ENCODE peak calls at places on chromosomes 13 and 19, in five cellular contexts. M, E, I, P and D are unnamed samples.
A peak's percentile ranks its signal among the peaks of the same experiment; 100 is the strongest.

GRCh38 chr19:572891-573825 is 762 bp downstream of the BSG start:
- DNase-seq in M (no peak), E (peak; percentile 69), I (no peak), P (no peak), D (no peak)

GRCh38 chr19:55146648-55147218 is 2.3 kb downstream of the TNNT1 start:
- DNase-seq in M (peak; percentile 25), E (peak; percentile 70), I (peak; percentile 61), P (no peak), D (no peak)

GRCh38 chr13:97422118-97423054 is 11.6 kb upstream of the RAP2A start:
- DNase-seq in M (no peak), E (no peak), I (no peak), P (no peak), D (no peak)

GRCh38 chr19:31676271-31677004 is 327.2 kb upstream of the TSHZ3 start:
- DNase-seq in M (no peak), E (peak; percentile 48), I (no peak), P (no peak), D (no peak)

GRCh38 chr19:47321582-47321981 is 10.4 kb upstream of the C5AR2 start:
- DNase-seq in M (no peak), E (no peak), I (no peak), P (no peak), D (no peak)

GRCh38 chr13:54799621-54800226 is 1771.1 kb downstream of the OLFM4 start:
- DNase-seq in M (no peak), E (no peak), I (no peak), P (no peak), D (no peak)

GRCh38 chr13:77720988-77721387 is 23.5 kb downstream of the SLAIN1 start:
- DNase-seq in M (no peak), E (no peak), I (no peak), P (no peak), D (no peak)

GRCh38 chr19:58439576-58440554 is at the start of gene ZNF132:
- DNase-seq in M (no peak), E (peak; percentile 96), I (no peak), P (peak; percentile 98), D (no peak)

GRCh38 chr19:35911173-35911572 is 3.1 kb upstream of the TYROBP start:
- DNase-seq in M (no peak), E (no peak), I (no peak), P (no peak), D (no peak)

GRCh38 chr13:110012102-110012739 is 225.8 kb upstream of the IRS2 start:
- DNase-seq in M (peak; percentile 3), E (no peak), I (peak; percentile 60), P (no peak), D (no peak)

GRCh38 chr19:21210037-21210621 is 68.3 kb downstream of the ZNF431 start:
- DNase-seq in M (peak; percentile 86), E (no peak), I (no peak), P (no peak), D (no peak)

GRCh38 chr13:79212064-79212619 is 193.9 kb downstream of the RBM26 start:
- DNase-seq in M (peak; percentile 69), E (no peak), I (no peak), P (no peak), D (no peak)

GRCh38 chr13:59111711-59112110 is 1052.0 kb downstream of the DIAPH3 start:
- DNase-seq in M (no peak), E (no peak), I (no peak), P (no peak), D (no peak)

GRCh38 chr19:48000846-48001245 is 6.4 kb downstream of the ELSPBP1 start:
- DNase-seq in M (no peak), E (no peak), I (no peak), P (no peak), D (no peak)

GRCh38 chr13:111267205-111267604 is 53.2 kb upstream of the TEX29 start:
- DNase-seq in M (no peak), E (no peak), I (no peak), P (no peak), D (no peak)

GRCh38 chr19:55467236-55468053 is 2.9 kb upstream of the C19orf85 start:
- DNase-seq in M (peak; percentile 69), E (peak; percentile 90), I (no peak), P (no peak), D (no peak)

GRCh38 chr19:5059191-5059579 is 90.3 kb downstream of the KDM4B start:
- DNase-seq in M (no peak), E (no peak), I (no peak), P (no peak), D (no peak)

GRCh38 chr13:114235697-114236096 is 1.0 kb downstream of the CDC16 start:
- DNase-seq in M (peak; percentile 5), E (no peak), I (no peak), P (no peak), D (no peak)

GRCh38 chr19:57290970-57291369 is 10.7 kb downstream of the ZNF460 start:
- DNase-seq in M (no peak), E (no peak), I (no peak), P (no peak), D (no peak)

GRCh38 chr13:103573446-103573845 is 507.2 kb upstream of the SLC10A2 start:
- DNase-seq in M (no peak), E (no peak), I (no peak), P (no peak), D (no peak)

GRCh38 chr13:100234524-100235136 is 145.7 kb downstream of the PCCA start:
- DNase-seq in M (peak; percentile 77), E (no peak), I (no peak), P (no peak), D (no peak)

GRCh38 chr19:1243768-1244692 is 2.5 kb downstream of the ATP5F1D start:
- DNase-seq in M (peak; percentile 81), E (peak; percentile 86), I (no peak), P (no peak), D (no peak)

GRCh38 chr13:39417131-39417530 is 185.9 kb downstream of the LHFPL6 start:
- DNase-seq in M (no peak), E (peak; percentile 18), I (no peak), P (no peak), D (no peak)

GRCh38 chr19:45917421-45918091 is 3.0 kb upstream of the NANOS2 start:
- DNase-seq in M (no peak), E (no peak), I (no peak), P (no peak), D (no peak)

GRCh38 chr13:77698211-77699058 is 948 bp downstream of the SLAIN1 start:
- DNase-seq in M (no peak), E (peak; percentile 72), I (no peak), P (no peak), D (no peak)

GRCh38 chr13:40479196-40479845 is 187.1 kb downstream of the FOXO1 start:
- DNase-seq in M (no peak), E (no peak), I (no peak), P (no peak), D (no peak)

GRCh38 chr13:50912851-50913250 is 3.3 kb downstream of the RNASEH2B start:
- DNase-seq in M (no peak), E (no peak), I (no peak), P (no peak), D (no peak)

GRCh38 chr13:73715114-73715909 is 418.9 kb downstream of the KLF12 start:
- DNase-seq in M (no peak), E (no peak), I (no peak), P (peak; percentile 31), D (no peak)

GRCh38 chr19:5915782-5916165 is 1.7 kb downstream of the CAPS start:
- DNase-seq in M (no peak), E (no peak), I (no peak), P (no peak), D (no peak)

GRCh38 chr13:32947886-32948285 is 68.3 kb upstream of the KL start:
- DNase-seq in M (no peak), E (peak; percentile 69), I (no peak), P (no peak), D (no peak)

DNA sequence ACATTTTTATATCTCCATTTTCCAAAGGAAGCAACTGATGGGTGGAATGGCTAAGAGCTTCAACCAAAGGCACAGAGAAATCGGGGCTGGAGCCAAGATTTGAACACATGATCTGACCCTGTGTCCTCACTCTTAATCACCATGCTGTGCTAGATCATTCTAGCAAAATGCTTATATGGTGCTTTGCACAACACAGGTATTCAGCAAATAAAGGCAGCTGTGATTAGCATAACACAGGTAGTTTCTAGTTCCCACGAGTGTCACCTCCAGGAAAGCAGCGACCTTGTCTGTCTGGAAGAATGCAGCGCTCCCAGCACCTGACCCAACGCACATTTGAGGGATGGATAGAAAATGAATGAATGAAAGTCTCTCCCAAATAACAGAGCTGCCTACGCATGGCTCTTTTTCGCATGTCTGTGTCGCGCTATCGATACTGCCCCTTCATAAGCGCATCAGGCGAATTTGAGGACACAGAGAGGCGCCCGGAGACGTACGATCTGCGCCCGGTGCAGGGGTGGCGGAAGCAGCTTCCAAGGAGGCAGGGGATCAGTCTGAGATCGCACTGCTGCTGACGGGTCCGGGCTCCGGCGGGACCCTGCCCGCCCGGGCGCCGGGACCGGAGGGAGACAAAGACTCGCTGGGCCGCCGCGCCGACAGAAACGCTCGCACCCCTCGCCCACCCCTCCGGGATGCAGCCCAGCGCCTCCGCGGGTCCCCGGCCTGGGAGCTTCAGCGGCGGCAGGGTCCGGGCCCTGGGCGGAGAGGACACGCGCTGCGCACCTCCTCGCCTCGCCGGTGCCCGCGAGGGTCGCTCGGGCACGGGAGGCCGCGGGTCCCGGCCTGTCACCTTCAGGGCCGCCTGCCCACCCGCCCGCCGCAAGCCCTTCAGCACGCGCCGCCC is 609 bp downstream of the EPS15L1 start:
- DNase-seq in M (no peak), E (no peak), I (no peak), P (no peak), D (no peak)
- H3K4me1 ChIP-seq in M (peaks cover 68% of the 10 kb centered on the region), E (peaks cover 8% of the 10 kb centered on the region), I (peaks cover 16% of the 10 kb centered on the region), P (peaks cover 8% of the 10 kb centered on the region), D (peaks cover 10% of the 10 kb centered on the region)

DNA sequence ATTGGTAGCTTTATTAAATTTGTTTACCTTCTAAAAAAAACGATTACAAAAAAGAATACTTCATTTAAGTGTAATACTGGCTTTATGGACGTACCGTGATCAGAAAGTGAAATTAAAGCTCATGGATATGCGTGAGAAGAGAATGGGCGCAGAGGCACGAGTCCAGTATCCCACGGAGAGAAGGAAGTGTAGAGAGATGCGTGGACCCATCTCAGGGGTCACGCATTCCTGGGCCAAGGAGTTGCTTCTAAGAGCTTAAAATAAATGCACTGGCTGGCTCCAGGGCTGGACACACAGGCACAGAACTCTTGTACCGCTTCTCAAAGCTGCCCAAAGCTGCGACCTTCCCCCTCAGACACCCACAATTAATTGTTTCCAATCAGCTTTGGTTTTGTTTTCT is 8.7 kb upstream of the SPC24 start:
- DNase-seq in M (no peak), E (no peak), I (no peak), P (no peak), D (no peak)
- TF ChIP-seq SIN3A in M (no peak), E (no peak), I (no peak), P (no peak), D (no peak)

GRCh38 chr19:11697284-11697855 is 41.4 kb downstream of the ZNF823 start:
- DNase-seq in M (no peak), E (no peak), I (no peak), P (no peak), D (no peak)

GRCh38 chr19:11699931-11700794 is 38.6 kb downstream of the ZNF823 start:
- DNase-seq in M (peak; percentile 33), E (peak; percentile 59), I (peak; percentile 38), P (no peak), D (peak; percentile 12)

GRCh38 chr19:11693505-11694499 is 44.9 kb downstream of the ZNF823 start:
- DNase-seq in M (peak; percentile 85), E (peak; percentile 64), I (peak; percentile 56), P (no peak), D (no peak)

GRCh38 chr19:11694533-11695439 is 44.0 kb downstream of the ZNF823 start:
- DNase-seq in M (peak; percentile 90), E (peak; percentile 95), I (peak; percentile 91), P (peak; percentile 72), D (peak; percentile 79)

GRCh38 chr19:11698231-11698630 is 40.5 kb downstream of the ZNF823 start:
- DNase-seq in M (no peak), E (no peak), I (no peak), P (no peak), D (no peak)
- TF ChIP-seq REST in M (no peak), E (no peak), I (no peak), P (no peak), D (no peak)

GRCh38 chr19:19224852-19225494 is 13.2 kb downstream of the NCAN start:
- DNase-seq in M (peak; percentile 78), E (no peak), I (peak; percentile 85), P (no peak), D (no peak)
- H3K4me1 ChIP-seq in M (peaks cover 32% of the 10 kb centered on the region), E (no peaks in the 10 kb centered on the region), I (peaks cover 14% of the 10 kb centered on the region), P (peaks cover 4% of the 10 kb centered on the region), D (peaks cover 4% of the 10 kb centered on the region)